ENCODE peak calls at places on chromosome 10, in seven cellular contexts. X is heart right ventricle, T is small intestine, E is A673, J is brain microvascular endothelial cell, H is PC-3, F is neural progenitor cell. P is an unnamed sample.

GRCh38 chr10:11009471-11010308 is 8.0 kb upstream of the CELF2 start:
- DNase-seq in J (no peak), E (no peak), H (no peak), T (no peak), F (no peak), X (no peak), P (no peak)

GRCh38 chr10:22652988-22653431 is 61.4 kb downstream of the PIP4K2A start:
- DNase-seq in E (no peak), X (no peak), J (no peak), H (peak), T (peak), F (no peak), P (no peak)

GRCh38 chr10:74451127-74451829 is 300.3 kb downstream of the ADK start:
- DNase-seq in T (no peak), E (no peak), H (no peak), X (no peak), J (no peak), F (no peak), P (no peak)

GRCh38 chr10:10911471-10911921 is 106.2 kb upstream of the CELF2 start:
- DNase-seq in H (peak), T (peak), X (peak), E (peak), J (peak), F (peak), P (peak)

GRCh38 chr10:27525819-27526218 is 21.7 kb downstream of the RAB18 start:
- DNase-seq in T (no peak), X (no peak), E (peak), H (no peak), F (no peak), J (no peak), P (no peak)

GRCh38 chr10:123007558-123008378 is 827 bp downstream of the IKZF5 start:
- DNase-seq in X (no peak), J (peak), F (peak), E (peak), H (peak), T (peak), P (peak)

GRCh38 chr10:62270020-62270419 is 1.4 kb upstream of the RTKN2 start:
- DNase-seq in E (no peak), H (no peak), T (no peak), J (no peak), X (no peak), F (no peak), P (no peak)

GRCh38 chr10:112811741-112812551 is 138.1 kb upstream of the TCF7L2 start:
- DNase-seq in E (peak), X (no peak), F (peak), J (peak), H (peak), T (peak), P (peak)

GRCh38 chr10:121326905-121327304 is 271.3 kb downstream of the FGFR2 start:
- DNase-seq in X (no peak), E (no peak), F (no peak), T (no peak), J (no peak), H (no peak), P (no peak)

GRCh38 chr10:31278279-31278941 is 40.6 kb upstream of the ZEB1 start:
- DNase-seq in T (no peak), X (no peak), H (no peak), F (no peak), E (no peak), J (no peak), P (no peak)

GRCh38 chr10:98745645-98746044 is 298.9 kb upstream of the HPS1 start:
- DNase-seq in F (peak), T (no peak), J (no peak), X (no peak), H (no peak), E (no peak), P (no peak)

GRCh38 chr10:118694848-118695247 is 59.9 kb downstream of the CACUL1 start:
- DNase-seq in T (no peak), J (no peak), F (no peak), X (no peak), H (no peak), E (no peak), P (no peak)

GRCh38 chr10:22624289-22624738 is 90.1 kb downstream of the PIP4K2A start:
- DNase-seq in H (peak), F (no peak), X (no peak), E (peak), T (no peak), J (peak), P (no peak)

GRCh38 chr10:112231602-112232001 is 48.0 kb upstream of the GPAM start:
- DNase-seq in T (no peak), X (no peak), F (no peak), E (no peak), J (no peak), H (no peak), P (no peak)

GRCh38 chr10:132009575-132009974 is 27.9 kb upstream of the BNIP3 start:
- DNase-seq in X (no peak), E (no peak), F (no peak), T (no peak), H (no peak), J (no peak), P (no peak)

GRCh38 chr10:48606530-48607355 is 1.9 kb upstream of the ARHGAP22 start:
- DNase-seq in X (no peak), H (peak), F (no peak), E (no peak), J (peak), T (no peak), P (peak)

GRCh38 chr10:109838592-109839244 is 84.6 kb downstream of the XPNPEP1 start:
- DNase-seq in X (no peak), E (no peak), H (peak), T (no peak), F (no peak), J (no peak), P (no peak)

GRCh38 chr10:88725798-88726197 is 19.7 kb downstream of the LIPK start:
- DNase-seq in T (peak), F (no peak), H (no peak), J (no peak), E (no peak), X (no peak), P (no peak)

GRCh38 chr10:47379901-47380300 is 4.2 kb downstream of the ZNF488 start:
- DNase-seq in H (no peak), F (no peak), X (no peak), T (peak), E (no peak), J (no peak), P (no peak)

GRCh38 chr10:81414038-81414437 is 461.0 kb upstream of the NRG3 start:
- DNase-seq in J (no peak), E (no peak), X (no peak), T (no peak), H (no peak), F (peak), P (no peak)

GRCh38 chr10:69360485-69361302 is 56.0 kb downstream of the TACR2 start:
- DNase-seq in E (no peak), X (peak), J (peak), T (peak), F (no peak), H (peak), P (peak)

GRCh38 chr10:60606343-60607080 is 171.8 kb upstream of the CDK1 start:
- DNase-seq in H (no peak), F (no peak), T (peak), J (peak), X (no peak), E (peak), P (no peak)

GRCh38 chr10:373516-374309 is 238.5 kb downstream of the ZMYND11 start:
- DNase-seq in E (peak), F (peak), X (no peak), H (peak), T (no peak), J (peak), P (peak)

GRCh38 chr10:31157125-31157983 is 125.7 kb upstream of the ZNF438 start:
- DNase-seq in T (no peak), F (no peak), X (peak), J (no peak), H (no peak), E (no peak), P (peak)

GRCh38 chr10:21975378-21975990 is 28.0 kb downstream of the DNAJC1 start:
- DNase-seq in E (peak), J (no peak), T (no peak), F (peak), X (no peak), H (no peak), P (no peak)

GRCh38 chr10:58691528-58691927 is 178.9 kb downstream of the BICC1 start:
- DNase-seq in H (no peak), T (no peak), X (no peak), E (no peak), J (no peak), F (no peak), P (no peak)

GRCh38 chr10:44043646-44044368 is 341.1 kb downstream of the CXCL12 start:
- DNase-seq in E (no peak), J (no peak), X (no peak), T (no peak), H (no peak), F (no peak), P (no peak)

GRCh38 chr10:90652519-90652918 is 205.3 kb downstream of the HTR7 start:
- DNase-seq in T (no peak), X (no peak), H (peak), J (peak), E (peak), F (peak), P (no peak)

DNA sequence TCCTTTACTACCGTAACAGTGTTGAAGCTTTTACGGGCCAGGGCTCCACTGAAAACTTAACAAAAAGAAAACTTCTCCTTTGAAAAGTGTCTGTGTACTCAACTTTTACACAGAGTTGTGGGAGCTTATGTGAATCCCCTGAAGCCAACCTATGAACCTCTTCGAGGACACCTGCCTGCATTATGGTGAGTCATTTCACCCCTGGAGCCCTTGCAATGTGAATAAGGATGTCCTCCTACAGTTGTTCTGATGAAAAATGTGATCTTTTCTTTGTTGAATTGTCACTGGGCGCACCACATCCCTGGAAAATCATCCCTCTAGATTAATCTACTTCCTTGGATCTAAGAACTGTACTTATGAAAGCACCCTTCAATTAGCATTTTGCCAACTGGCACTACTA is 93.2 kb downstream of the SORCS1 start:
- DNase-seq in T (no peak), E (no peak), X (no peak), F (no peak), J (no peak), H (no peak), P (no peak)
- H3K27ac ChIP-seq in T (no peak), E (no peak), X (no peak), F (no peak), J (no peak), H (no peak), P (no peak)

DNA sequence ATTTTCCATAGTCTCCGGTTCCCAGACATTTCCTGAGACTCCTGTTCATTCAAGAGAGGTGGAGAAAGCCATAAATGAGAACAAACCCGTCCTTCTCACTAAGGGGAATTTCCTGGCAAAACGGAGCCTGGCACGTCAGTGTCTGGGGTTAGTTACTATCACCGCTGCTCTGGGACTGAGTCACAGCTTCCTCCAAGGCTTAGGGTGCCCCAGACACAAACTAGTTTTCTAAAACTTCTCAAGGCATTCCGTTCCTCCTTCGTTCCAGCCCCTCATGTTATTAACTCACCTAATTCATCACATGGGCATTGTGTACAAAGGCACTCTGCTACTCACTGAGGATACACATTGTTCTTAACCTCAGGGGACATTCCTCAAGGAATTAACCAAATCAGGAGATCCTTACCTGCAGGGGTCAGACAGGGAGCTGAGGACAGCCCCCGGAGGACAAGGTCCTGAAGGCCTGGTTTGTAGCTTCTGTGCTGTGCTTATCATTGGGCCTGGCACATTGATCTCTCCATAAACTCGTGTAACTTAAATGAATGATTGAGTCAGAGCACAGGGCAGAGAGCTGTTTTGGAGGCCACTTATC is 103.0 kb upstream of the KLF6 start:
- DNase-seq in T (peak), H (peak), E (no peak), X (no peak), F (peak), J (peak), P (peak)
- H3K27ac ChIP-seq in T (peak), H (peak), E (no peak), X (peak), F (peak), J (peak), P (peak)

GRCh38 chr10:14093735-14094484 is 236.8 kb downstream of the FRMD4A start:
- DNase-seq in J (peak), F (peak), E (peak), T (no peak), H (peak), X (no peak), P (no peak)

GRCh38 chr10:14087585-14087984 is 243.1 kb downstream of the FRMD4A start:
- DNase-seq in T (no peak), F (no peak), X (no peak), H (no peak), E (no peak), J (no peak), P (no peak)

GRCh38 chr10:14086596-14086995 is 244.1 kb downstream of the FRMD4A start:
- DNase-seq in E (no peak), J (peak), X (no peak), T (no peak), H (no peak), F (no peak), P (no peak)

GRCh38 chr10:14092749-14093148 is 238.0 kb downstream of the FRMD4A start:
- DNase-seq in T (no peak), X (no peak), J (no peak), E (no peak), H (no peak), F (no peak), P (no peak)

GRCh38 chr10:14089556-14090297 is 241.0 kb downstream of the FRMD4A start:
- DNase-seq in H (no peak), E (no peak), T (no peak), J (no peak), X (no peak), F (no peak), P (no peak)
- H3K27ac ChIP-seq in H (no peak), E (no peak), T (no peak), J (no peak), X (no peak), F (no peak), P (no peak)

GRCh38 chr10:96044686-96045085 is 1.3 kb downstream of the CCNJ start:
- DNase-seq in E (peak), H (peak), T (peak), J (peak), F (peak), X (no peak), P (no peak)
- H3K27ac ChIP-seq in E (peak), H (no peak), T (peak), J (peak), F (no peak), X (peak), P (peak)

DNA sequence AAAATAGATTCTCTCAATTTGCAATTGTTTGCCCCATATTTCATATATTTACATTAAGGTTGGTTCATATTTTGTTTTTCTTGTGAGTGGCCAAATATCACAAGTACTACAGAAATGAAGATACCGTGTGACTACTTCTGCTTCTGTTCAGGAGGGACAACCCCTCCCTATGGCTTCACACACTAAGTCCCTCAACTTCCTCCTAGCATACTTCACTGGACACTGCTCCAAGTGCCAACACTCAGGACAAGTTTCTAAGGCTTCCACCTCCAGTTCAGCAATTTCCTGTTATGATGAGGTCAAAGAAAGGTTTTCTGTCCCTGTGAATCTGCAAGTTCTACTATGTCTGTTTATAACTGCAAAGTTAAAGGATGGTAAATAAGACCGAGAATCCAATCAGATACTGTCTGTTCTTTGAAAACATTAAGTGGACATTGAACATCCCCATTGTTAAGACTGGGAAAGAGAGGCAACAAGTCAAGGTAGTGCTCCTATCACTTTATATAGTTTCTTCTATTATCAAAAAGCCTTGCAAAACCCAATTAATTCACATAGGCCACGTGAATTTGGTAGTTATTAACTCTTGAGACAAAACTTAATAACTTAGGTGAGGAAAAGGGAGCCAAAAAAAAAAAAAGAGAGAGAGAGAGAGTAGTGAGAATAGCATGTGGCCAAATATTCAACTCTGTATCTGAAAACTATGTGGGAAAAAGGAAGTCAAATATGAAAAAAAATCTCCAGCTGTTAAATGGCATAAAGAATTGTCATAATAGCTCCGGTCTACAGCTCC is 81.3 kb upstream of the DKK1 start:
- DNase-seq in T (peak), H (peak), E (no peak), X (no peak), J (peak), F (no peak), P (peak)
- H3K27ac ChIP-seq in T (no peak), H (peak), E (no peak), X (no peak), J (no peak), F (no peak), P (peak)

GRCh38 chr10:100372415-100373297 is 25.6 kb downstream of the SCD start:
- DNase-seq in J (no peak), X (no peak), T (no peak), E (no peak), H (no peak), F (no peak), P (no peak)

GRCh38 chr10:100370561-100370975 is 23.5 kb downstream of the SCD start:
- DNase-seq in T (peak), E (no peak), F (no peak), H (peak), J (no peak), X (no peak), P (peak)

GRCh38 chr10:100373298-100374136 is 26.5 kb downstream of the SCD start:
- DNase-seq in F (peak), H (peak), E (peak), X (peak), J (peak), T (peak), P (peak)

GRCh38 chr10:100370976-100371706 is 24.1 kb downstream of the SCD start:
- DNase-seq in J (peak), T (peak), X (peak), H (peak), F (peak), E (no peak), P (peak)

DNA sequence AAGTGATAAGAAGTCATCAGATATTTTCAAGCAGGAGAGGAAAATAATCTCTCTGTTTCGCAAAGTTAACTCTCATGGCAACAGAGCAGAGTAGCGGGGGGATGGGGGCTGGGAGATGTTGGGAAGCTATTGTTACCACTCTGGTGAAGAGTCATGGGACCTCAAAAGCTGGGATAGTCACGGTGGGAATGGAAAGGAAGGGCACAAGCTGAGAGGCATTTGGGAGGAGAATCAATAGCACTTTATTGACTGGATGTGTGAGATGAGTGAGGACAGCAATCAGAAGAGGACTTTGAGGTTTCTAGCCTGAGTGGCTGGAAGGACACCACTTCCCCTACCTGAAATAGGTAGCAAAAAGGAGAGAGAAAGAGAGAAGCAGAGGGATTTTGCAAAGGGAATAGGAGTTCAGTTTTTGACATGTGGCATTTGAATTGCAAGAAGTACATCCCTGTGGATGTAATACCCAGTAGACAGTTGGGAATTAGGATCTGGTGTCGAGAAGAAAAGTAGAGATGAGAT is 27.2 kb downstream of the SCD start:
- DNase-seq in H (no peak), F (peak), X (no peak), J (no peak), T (no peak), E (no peak), P (no peak)
- H3K27ac ChIP-seq in H (peak), F (peak), X (peak), J (peak), T (peak), E (peak), P (peak)

DNA sequence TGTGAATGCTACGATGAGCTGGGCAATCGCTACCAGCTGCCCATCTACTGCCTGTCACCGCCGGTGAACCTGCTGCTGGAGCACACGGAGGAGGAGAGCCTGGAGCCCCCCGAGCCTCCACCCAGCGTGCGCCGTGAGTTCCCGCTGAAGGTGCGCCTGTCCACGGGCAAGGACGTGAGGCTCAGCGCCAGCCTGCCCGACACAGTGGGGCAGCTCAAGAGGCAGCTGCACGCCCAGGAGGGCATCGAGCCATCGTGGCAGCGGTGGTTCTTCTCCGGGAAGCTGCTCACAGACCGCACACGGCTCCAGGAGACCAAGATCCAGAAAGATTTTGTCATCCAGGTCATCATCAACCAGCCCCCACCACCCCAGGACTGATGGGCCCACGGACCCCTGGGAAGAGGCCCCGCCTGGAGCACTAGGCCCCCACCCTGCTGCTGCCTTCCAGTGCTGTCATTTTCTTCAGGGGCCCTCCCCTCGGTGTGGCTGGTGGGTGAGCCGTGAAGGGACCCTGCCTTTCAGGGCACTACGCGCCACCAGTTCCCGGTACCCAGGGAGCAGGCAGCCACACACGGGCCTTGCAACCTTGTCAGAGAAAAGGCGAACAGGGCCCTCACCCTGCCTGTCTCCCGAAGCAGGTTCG is 2.3 kb upstream of the ANKRD2 start:
- DNase-seq in J (no peak), T (no peak), E (no peak), F (no peak), X (no peak), H (no peak), P (no peak)
- H3K27ac ChIP-seq in J (no peak), T (no peak), E (no peak), F (no peak), X (peak), H (peak), P (no peak)

P was measured in transverse colon.